ENCODE peak calls at places on chromosomes 12 and 14, in six cellular contexts. One of them, this sample, is unnamed.

GRCh38 chr12:108525681-108526080 is 10.6 kb downstream of the FICD start:
- DNase-seq in suprapubic skin: no peak
- DNase-seq in cardiac muscle cell: no peak
- DNase-seq in heart left ventricle: no peak
- DNase-seq in bronchial epithelial cell: peak; percentile 44
- DNase-seq in cardiac fibroblast: peak; percentile 64
- DNase-seq in this sample: peak; percentile 44

GRCh38 chr14:33530358-33530757 is 420.5 kb downstream of the EGLN3 start:
- DNase-seq in suprapubic skin: no peak
- DNase-seq in cardiac muscle cell: no peak
- DNase-seq in heart left ventricle: no peak
- DNase-seq in bronchial epithelial cell: no peak
- DNase-seq in cardiac fibroblast: no peak
- DNase-seq in this sample: no peak

GRCh38 chr12:112900298-112901145 is 6.2 kb upstream of the OAS1 start:
- DNase-seq in suprapubic skin: no peak
- DNase-seq in cardiac muscle cell: peak; percentile 56
- DNase-seq in heart left ventricle: no peak
- DNase-seq in bronchial epithelial cell: peak; percentile 45
- DNase-seq in cardiac fibroblast: peak; percentile 56
- DNase-seq in this sample: peak; percentile 62

GRCh38 chr14:102431751-102432150 is 69.0 kb downstream of the TECPR2 start:
- DNase-seq in suprapubic skin: no peak
- DNase-seq in cardiac muscle cell: no peak
- DNase-seq in heart left ventricle: no peak
- DNase-seq in bronchial epithelial cell: no peak
- DNase-seq in cardiac fibroblast: no peak
- DNase-seq in this sample: no peak

GRCh38 chr12:39236994-39237393 is 205.9 kb downstream of the KIF21A start:
- DNase-seq in suprapubic skin: no peak
- DNase-seq in cardiac muscle cell: peak; percentile 83
- DNase-seq in heart left ventricle: no peak
- DNase-seq in bronchial epithelial cell: peak; percentile 96
- DNase-seq in cardiac fibroblast: peak; percentile 91
- DNase-seq in this sample: peak; percentile 92

GRCh38 chr12:68480526-68480925 is 130.2 kb upstream of the RAP1B start:
- DNase-seq in suprapubic skin: no peak
- DNase-seq in cardiac muscle cell: no peak
- DNase-seq in heart left ventricle: no peak
- DNase-seq in bronchial epithelial cell: no peak
- DNase-seq in cardiac fibroblast: no peak
- DNase-seq in this sample: no peak

GRCh38 chr12:100927825-100928224 is 133.2 kb downstream of the ANO4 start:
- DNase-seq in suprapubic skin: no peak
- DNase-seq in cardiac muscle cell: no peak
- DNase-seq in heart left ventricle: no peak
- DNase-seq in bronchial epithelial cell: peak; percentile 90
- DNase-seq in cardiac fibroblast: peak; percentile 75
- DNase-seq in this sample: peak; percentile 89

GRCh38 chr12:124321556-124322270 is 26.8 kb downstream of the RFLNA start:
- DNase-seq in suprapubic skin: no peak
- DNase-seq in cardiac muscle cell: peak; percentile 29
- DNase-seq in heart left ventricle: no peak
- DNase-seq in bronchial epithelial cell: peak; percentile 15
- DNase-seq in cardiac fibroblast: peak; percentile 36
- DNase-seq in this sample: no peak

GRCh38 chr12:112025808-112026375 is 12.7 kb downstream of the ERP29 start:
- DNase-seq in suprapubic skin: no peak
- DNase-seq in cardiac muscle cell: no peak
- DNase-seq in heart left ventricle: no peak
- DNase-seq in bronchial epithelial cell: peak; percentile 23
- DNase-seq in cardiac fibroblast: peak; percentile 7
- DNase-seq in this sample: peak; percentile 33

GRCh38 chr14:29706700-29707099 is 220.9 kb downstream of the PRKD1 start:
- DNase-seq in suprapubic skin: no peak
- DNase-seq in cardiac muscle cell: no peak
- DNase-seq in heart left ventricle: no peak
- DNase-seq in bronchial epithelial cell: peak; percentile 5
- DNase-seq in cardiac fibroblast: no peak
- DNase-seq in this sample: peak; percentile 1

GRCh38 chr14:29709490-29709889 is 218.2 kb downstream of the PRKD1 start:
- DNase-seq in suprapubic skin: no peak
- DNase-seq in cardiac muscle cell: peak; percentile 48
- DNase-seq in heart left ventricle: no peak
- DNase-seq in bronchial epithelial cell: no peak
- DNase-seq in cardiac fibroblast: peak; percentile 30
- DNase-seq in this sample: no peak

GRCh38 chr14:29712586-29712985 is 215.1 kb downstream of the PRKD1 start:
- DNase-seq in suprapubic skin: no peak
- DNase-seq in cardiac muscle cell: no peak
- DNase-seq in heart left ventricle: no peak
- DNase-seq in bronchial epithelial cell: no peak
- DNase-seq in cardiac fibroblast: no peak
- DNase-seq in this sample: no peak

GRCh38 chr14:29705801-29706200 is 221.8 kb downstream of the PRKD1 start:
- DNase-seq in suprapubic skin: no peak
- DNase-seq in cardiac muscle cell: no peak
- DNase-seq in heart left ventricle: no peak
- DNase-seq in bronchial epithelial cell: no peak
- DNase-seq in cardiac fibroblast: no peak
- DNase-seq in this sample: no peak

GRCh38 chr14:29710015-29710414 is 217.6 kb downstream of the PRKD1 start:
- DNase-seq in suprapubic skin: no peak
- DNase-seq in cardiac muscle cell: peak; percentile 34
- DNase-seq in heart left ventricle: no peak
- DNase-seq in bronchial epithelial cell: peak; percentile 3
- DNase-seq in cardiac fibroblast: peak; percentile 37
- DNase-seq in this sample: no peak
- TF ChIP-seq CTCF in suprapubic skin: no peak
- TF ChIP-seq CTCF in cardiac muscle cell: peak; percentile 32
- TF ChIP-seq CTCF in heart left ventricle: peak; percentile 44
- TF ChIP-seq CTCF in bronchial epithelial cell: peak; percentile 3
- TF ChIP-seq CTCF in cardiac fibroblast: peak; percentile 41
- TF ChIP-seq CTCF in this sample: no peak

GRCh38 chr12:63457857-63458256 is 210.4 kb downstream of the DPY19L2 start:
- DNase-seq in suprapubic skin: no peak
- DNase-seq in cardiac muscle cell: no peak
- DNase-seq in heart left ventricle: no peak
- DNase-seq in bronchial epithelial cell: no peak
- DNase-seq in cardiac fibroblast: no peak
- DNase-seq in this sample: no peak
- H3K4me3 ChIP-seq in suprapubic skin: no peak overlapping the region
- H3K4me3 ChIP-seq in cardiac muscle cell: no peak overlapping the region
- H3K4me3 ChIP-seq in heart left ventricle: no peak overlapping the region
- H3K4me3 ChIP-seq in bronchial epithelial cell: no peak overlapping the region
- H3K4me3 ChIP-seq in cardiac fibroblast: no peak overlapping the region
- H3K4me3 ChIP-seq in this sample: no peak overlapping the region

DNA sequence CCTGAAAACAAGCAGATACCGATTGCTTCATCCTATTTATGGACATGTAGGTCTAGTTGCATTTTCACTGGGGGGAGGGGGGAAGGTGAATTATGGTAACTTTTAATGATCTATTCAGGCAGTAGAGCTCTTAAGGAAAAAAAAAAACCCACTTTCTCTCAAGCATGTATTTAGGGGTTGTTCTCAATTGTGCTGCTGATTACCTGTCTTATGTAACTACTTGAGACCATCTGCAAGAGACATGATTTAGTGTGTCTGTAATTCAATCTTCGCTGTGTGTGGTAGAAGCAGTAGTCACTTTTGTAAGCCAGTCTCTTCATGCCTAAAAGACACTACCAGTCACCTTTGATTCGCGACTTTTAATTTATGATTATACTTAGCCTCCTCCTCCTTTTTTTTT is 8.9 kb downstream of the CALM1 start:
- DNase-seq in suprapubic skin: no peak
- DNase-seq in cardiac muscle cell: no peak
- DNase-seq in heart left ventricle: no peak
- DNase-seq in bronchial epithelial cell: no peak
- DNase-seq in cardiac fibroblast: no peak
- DNase-seq in this sample: no peak
- TF ChIP-seq CTCF in suprapubic skin: no peak
- TF ChIP-seq CTCF in cardiac muscle cell: no peak
- TF ChIP-seq CTCF in heart left ventricle: no peak
- TF ChIP-seq CTCF in bronchial epithelial cell: no peak
- TF ChIP-seq CTCF in cardiac fibroblast: no peak
- TF ChIP-seq CTCF in this sample: no peak

GRCh38 chr14:20989787-20990600 is at the start of gene METTL17:
- DNase-seq in suprapubic skin: peak; percentile 96
- DNase-seq in cardiac muscle cell: peak; percentile 99
- DNase-seq in heart left ventricle: peak; percentile 91
- DNase-seq in bronchial epithelial cell: peak; percentile 93
- DNase-seq in cardiac fibroblast: peak; percentile 98
- DNase-seq in this sample: peak; percentile 98
- H3K4me3 ChIP-seq in suprapubic skin: peak within 1 kb of the TSS; percentile 78
- H3K4me3 ChIP-seq in cardiac muscle cell: peak within 1 kb of the TSS; percentile 58
- H3K4me3 ChIP-seq in heart left ventricle: peak within 1 kb of the TSS; percentile 93
- H3K4me3 ChIP-seq in bronchial epithelial cell: peak within 1 kb of the TSS; percentile 80
- H3K4me3 ChIP-seq in cardiac fibroblast: peak within 1 kb of the TSS; percentile 91
- H3K4me3 ChIP-seq in this sample: peak within 1 kb of the TSS; percentile 92

GRCh38 chr12:90010089-90010488 is 301.5 kb upstream of the ATP2B1 start:
- DNase-seq in suprapubic skin: no peak
- DNase-seq in cardiac muscle cell: no peak
- DNase-seq in heart left ventricle: no peak
- DNase-seq in bronchial epithelial cell: peak; percentile 22
- DNase-seq in cardiac fibroblast: peak; percentile 39
- DNase-seq in this sample: no peak
- TF ChIP-seq CTCF in suprapubic skin: no peak
- TF ChIP-seq CTCF in cardiac muscle cell: no peak
- TF ChIP-seq CTCF in heart left ventricle: no peak
- TF ChIP-seq CTCF in bronchial epithelial cell: peak; percentile 30
- TF ChIP-seq CTCF in cardiac fibroblast: no peak
- TF ChIP-seq CTCF in this sample: no peak

GRCh38 chr12:13197526-13198141 is 1.1 kb downstream of the EMP1 start:
- DNase-seq in suprapubic skin: peak; percentile 85
- DNase-seq in cardiac muscle cell: peak; percentile 64
- DNase-seq in heart left ventricle: peak; percentile 79
- DNase-seq in bronchial epithelial cell: no peak
- DNase-seq in cardiac fibroblast: peak; percentile 68
- DNase-seq in this sample: no peak
- H3K4me3 ChIP-seq in suprapubic skin: peak overlapping the region; percentile 76
- H3K4me3 ChIP-seq in cardiac muscle cell: no peak overlapping the region
- H3K4me3 ChIP-seq in heart left ventricle: peak overlapping the region; percentile 85
- H3K4me3 ChIP-seq in bronchial epithelial cell: peak overlapping the region; percentile 63
- H3K4me3 ChIP-seq in cardiac fibroblast: peak overlapping the region; percentile 84
- H3K4me3 ChIP-seq in this sample: peak overlapping the region; percentile 76